ENCODE peak calls at places on chromosome 3, in nine cellular contexts. I, G, K, W, U, V, P, M and F are unnamed samples.

GRCh38 chr3:129952956-129953355 is 21.6 kb upstream of the TRH start:
- DNase-seq in I (no peak), K (no peak), V (no peak), U (no peak), P (no peak), W (no peak), G (no peak), M (no peak), F (no peak)

GRCh38 chr3:178343433-178344038 is 192.7 kb upstream of the KCNMB2 start:
- DNase-seq in G (no peak), K (peak), U (no peak), P (no peak), W (no peak), V (no peak), M (no peak), I (no peak), F (no peak)

GRCh38 chr3:23127196-23127595 is 75.9 kb upstream of the UBE2E2 start:
- DNase-seq in K (no peak), P (no peak), I (no peak), G (no peak), U (no peak), M (no peak), V (no peak), W (no peak), F (no peak)

GRCh38 chr3:112333386-112334334 is 704 bp downstream of the CD200 start:
- DNase-seq in G (no peak), V (no peak), I (no peak), M (peak), K (no peak), U (no peak), P (no peak), W (no peak), F (no peak)

GRCh38 chr3:107752202-107752990 is 229.6 kb downstream of the BBX start:
- DNase-seq in K (no peak), U (no peak), V (no peak), W (no peak), G (no peak), M (peak), I (no peak), P (no peak), F (no peak)

GRCh38 chr3:66196633-66197032 is 24.2 kb upstream of the SLC25A26 start:
- DNase-seq in U (no peak), K (no peak), I (no peak), M (no peak), P (no peak), V (no peak), G (no peak), W (no peak), F (no peak)

GRCh38 chr3:82384176-82384575 is 622.7 kb upstream of the GBE1 start:
- DNase-seq in P (no peak), G (no peak), I (no peak), W (no peak), K (no peak), M (no peak), V (no peak), U (no peak), F (no peak)

GRCh38 chr3:194212021-194212868 is 76.3 kb downstream of the HES1 start:
- DNase-seq in U (no peak), V (no peak), K (peak), P (no peak), I (peak), W (no peak), G (no peak), M (no peak), F (no peak)

GRCh38 chr3:10697918-10698317 is 118.1 kb upstream of the SLC6A11 start:
- DNase-seq in K (peak), W (no peak), M (peak), G (no peak), U (no peak), P (no peak), V (no peak), I (no peak), F (no peak)

GRCh38 chr3:134251731-134252391 is 1.2 kb upstream of the RYK start:
- DNase-seq in I (peak), U (no peak), K (no peak), P (no peak), M (peak), V (no peak), G (no peak), W (peak), F (no peak)

GRCh38 chr3:186152361-186152798 is 43.5 kb upstream of the ETV5 start:
- DNase-seq in I (no peak), K (no peak), G (no peak), M (no peak), U (no peak), V (no peak), W (no peak), P (no peak), F (no peak)

GRCh38 chr3:196128172-196128843 is 46.4 kb upstream of the TFRC start:
- DNase-seq in W (no peak), P (no peak), M (no peak), K (no peak), V (no peak), G (no peak), U (no peak), I (no peak), F (no peak)

GRCh38 chr3:108159128-108159527 is 63.1 kb downstream of the IFT57 start:
- DNase-seq in K (no peak), I (no peak), G (no peak), U (peak), V (no peak), P (no peak), M (no peak), W (no peak), F (no peak)

GRCh38 chr3:126057547-126057819 is 26.4 kb downstream of the SLC41A3 start:
- DNase-seq in W (no peak), G (no peak), V (no peak), K (no peak), P (no peak), U (no peak), I (no peak), M (no peak), F (no peak)

GRCh38 chr3:180447156-180447555 is 154.8 kb upstream of the TTC14 start:
- DNase-seq in W (no peak), I (no peak), M (no peak), P (no peak), K (no peak), G (no peak), U (no peak), V (no peak), F (no peak)

GRCh38 chr3:189267981-189268613 is 96.3 kb downstream of the TPRG1 start:
- DNase-seq in P (no peak), K (no peak), W (no peak), M (peak), U (no peak), G (no peak), I (no peak), V (no peak), F (no peak)

GRCh38 chr3:128309026-128309425 is 155.7 kb downstream of the EEFSEC start:
- DNase-seq in K (no peak), U (no peak), M (peak), V (peak), I (no peak), P (no peak), W (no peak), G (no peak), F (no peak)

GRCh38 chr3:142000341-142000870 is 124.0 kb downstream of the ATP1B3 start:
- DNase-seq in W (no peak), G (no peak), U (no peak), P (no peak), I (no peak), M (no peak), K (no peak), V (no peak), F (no peak)

GRCh38 chr3:23435318-23435717 is 232.2 kb downstream of the UBE2E2 start:
- DNase-seq in G (no peak), W (no peak), U (no peak), V (no peak), K (no peak), M (peak), I (no peak), P (no peak), F (no peak)

GRCh38 chr3:156533205-156533604 is 21.7 kb downstream of the SSR3 start:
- DNase-seq in V (no peak), K (no peak), I (no peak), P (no peak), G (no peak), U (no peak), W (no peak), M (no peak), F (no peak)

GRCh38 chr3:156617781-156618180 is 56.6 kb upstream of the TIPARP start:
- DNase-seq in W (no peak), G (no peak), U (no peak), P (no peak), M (no peak), K (no peak), I (no peak), V (no peak), F (no peak)

GRCh38 chr3:30227571-30228301 is 378.7 kb upstream of the TGFBR2 start:
- DNase-seq in I (no peak), V (no peak), M (no peak), U (no peak), G (no peak), K (no peak), W (no peak), P (no peak), F (no peak)

GRCh38 chr3:121913305-121913704 is 19.1 kb downstream of the SLC15A2 start:
- DNase-seq in G (no peak), V (no peak), K (no peak), P (no peak), U (no peak), M (no peak), I (no peak), W (no peak), F (no peak)

GRCh38 chr3:32440481-32441350 is 49.1 kb downstream of the CMTM7 start:
- DNase-seq in K (no peak), I (no peak), U (no peak), V (peak), M (no peak), W (no peak), G (no peak), P (no peak), F (no peak)

GRCh38 chr3:141426404-141427034 is 58.2 kb downstream of the ZBTB38 start:
- DNase-seq in I (peak), U (peak), V (no peak), W (peak), P (peak), M (no peak), G (no peak), K (peak), F (no peak)

GRCh38 chr3:96700322-96701315 is 113.8 kb upstream of the EPHA6 start:
- DNase-seq in P (no peak), W (no peak), K (no peak), G (no peak), V (peak), U (no peak), M (peak), I (peak), F (no peak)
- TF ChIP-seq CTCF in P (no peak), W (no peak), K (no peak), G (no peak), V (peak), U (peak), M (peak), I (peak), F (no peak)

GRCh38 chr3:137035631-137036030 is 77.8 kb downstream of the IL20RB start:
- DNase-seq in P (no peak), G (no peak), M (peak), U (no peak), V (no peak), K (no peak), I (no peak), W (no peak), F (no peak)
- TF ChIP-seq CTCF in P (no peak), G (no peak), M (peak), U (peak), V (peak), K (no peak), I (peak), W (no peak), F (peak)

GRCh38 chr3:63719796-63720445 is 67.4 kb downstream of the SNTN start:
- DNase-seq in W (no peak), P (no peak), U (no peak), M (no peak), G (no peak), K (no peak), I (no peak), V (no peak), F (no peak)

GRCh38 chr3:63727248-63727647 is 74.8 kb downstream of the SNTN start:
- DNase-seq in W (no peak), I (no peak), K (no peak), G (no peak), U (no peak), V (no peak), P (no peak), M (no peak), F (no peak)

GRCh38 chr3:63726656-63727055 is 74.2 kb downstream of the SNTN start:
- DNase-seq in I (no peak), U (no peak), P (no peak), G (no peak), M (no peak), K (no peak), V (no peak), W (no peak), F (no peak)

DNA sequence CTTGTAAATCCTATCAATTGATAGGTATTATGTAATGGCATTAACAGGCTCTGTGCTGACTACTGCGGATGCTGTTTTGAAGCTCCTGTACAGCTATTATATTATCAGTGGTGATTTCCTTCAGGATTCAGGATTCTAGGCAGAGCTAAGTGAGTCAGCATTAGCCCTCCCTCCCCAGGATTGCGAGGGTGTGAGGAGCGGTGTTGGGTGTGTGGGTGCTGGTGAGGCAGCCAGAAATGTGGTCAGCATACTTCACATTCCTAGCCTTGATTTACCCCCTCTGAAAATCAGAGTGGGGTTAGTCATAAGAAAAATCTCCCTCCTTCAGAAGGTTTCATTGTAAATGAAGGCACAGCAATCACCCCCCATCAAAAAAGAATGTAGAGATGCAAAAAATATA is 72.5 kb downstream of the SNTN start:
- DNase-seq in I (no peak), U (peak), K (no peak), W (no peak), M (peak), G (no peak), V (no peak), P (no peak), F (no peak)
- TF ChIP-seq CTCF in I (no peak), U (no peak), K (no peak), W (no peak), M (no peak), G (no peak), V (no peak), P (no peak), F (no peak)

GRCh38 chr3:158407844-158408517 is 163.0 kb upstream of the MLF1 start:
- DNase-seq in V (no peak), P (no peak), M (no peak), G (no peak), U (no peak), W (no peak), K (no peak), I (no peak), F (no peak)
- TF ChIP-seq CTCF in V (no peak), P (no peak), M (no peak), G (no peak), U (no peak), W (no peak), K (no peak), I (no peak), F (no peak)

GRCh38 chr3:143110371-143110770 is 9.2 kb upstream of the CHST2 start:
- DNase-seq in P (no peak), W (no peak), V (no peak), G (no peak), U (no peak), K (no peak), I (no peak), M (no peak), F (no peak)
- TF ChIP-seq CTCF in P (no peak), W (no peak), V (no peak), G (no peak), U (no peak), K (no peak), I (no peak), M (no peak), F (no peak)

GRCh38 chr3:192449036-192449435 is 278.3 kb downstream of the FGF12 start:
- DNase-seq in W (no peak), P (no peak), I (no peak), K (no peak), G (no peak), M (no peak), U (no peak), V (no peak), F (no peak)
- TF ChIP-seq CTCF in W (no peak), P (no peak), I (peak), K (no peak), G (no peak), M (peak), U (peak), V (peak), F (peak)